ENCODE peak calls at places on chromosomes 13 and 19, in eight cellular contexts. One of them, this sample, is unnamed. For H3K4me1, the result is how much of the 10 kb centered on the place peaks cover.

GRCh38 chr19:7294571-7295212 is 478 bp upstream of the INSR start:
- DNase-seq in adrenal gland: peak
- DNase-seq in prostate gland: peak
- DNase-seq in esophagus squamous epithelium: no peak
- DNase-seq in IMR-90: peak
- DNase-seq in breast epithelium: peak
- DNase-seq in ovary: peak
- DNase-seq in HCT116: peak
- DNase-seq in this sample: peak

GRCh38 chr19:53538378-53539109 is 599 bp downstream of the ZNF331 start:
- DNase-seq in ovary: no peak
- DNase-seq in breast epithelium: no peak
- DNase-seq in prostate gland: no peak
- DNase-seq in esophagus squamous epithelium: no peak
- DNase-seq in HCT116: no peak
- DNase-seq in adrenal gland: no peak
- DNase-seq in IMR-90: no peak
- DNase-seq in this sample: peak

GRCh38 chr19:34588846-34589245 is 88.1 kb downstream of the SCGB2B2 start:
- DNase-seq in IMR-90: no peak
- DNase-seq in HCT116: no peak
- DNase-seq in ovary: no peak
- DNase-seq in adrenal gland: no peak
- DNase-seq in esophagus squamous epithelium: no peak
- DNase-seq in prostate gland: no peak
- DNase-seq in breast epithelium: no peak
- DNase-seq in this sample: no peak

GRCh38 chr13:43876366-43876765 is 3.2 kb downstream of the CCDC122 start:
- DNase-seq in HCT116: no peak
- DNase-seq in adrenal gland: no peak
- DNase-seq in ovary: no peak
- DNase-seq in breast epithelium: no peak
- DNase-seq in IMR-90: no peak
- DNase-seq in esophagus squamous epithelium: no peak
- DNase-seq in prostate gland: no peak
- DNase-seq in this sample: no peak

GRCh38 chr19:50377051-50377441 is 789 bp downstream of the NR1H2 start:
- DNase-seq in HCT116: peak
- DNase-seq in prostate gland: no peak
- DNase-seq in breast epithelium: peak
- DNase-seq in IMR-90: no peak
- DNase-seq in adrenal gland: no peak
- DNase-seq in esophagus squamous epithelium: no peak
- DNase-seq in ovary: peak
- DNase-seq in this sample: peak

GRCh38 chr19:17605117-17605516 is 49.7 kb downstream of the COLGALT1 start:
- DNase-seq in breast epithelium: no peak
- DNase-seq in esophagus squamous epithelium: no peak
- DNase-seq in ovary: no peak
- DNase-seq in HCT116: no peak
- DNase-seq in IMR-90: no peak
- DNase-seq in adrenal gland: no peak
- DNase-seq in prostate gland: no peak
- DNase-seq in this sample: no peak

GRCh38 chr13:20182231-20182846 is 10.4 kb downstream of the GJB2 start:
- DNase-seq in esophagus squamous epithelium: no peak
- DNase-seq in breast epithelium: no peak
- DNase-seq in prostate gland: no peak
- DNase-seq in ovary: no peak
- DNase-seq in adrenal gland: peak
- DNase-seq in IMR-90: peak
- DNase-seq in HCT116: peak
- DNase-seq in this sample: peak

GRCh38 chr13:22945321-22946226 is 235.2 kb upstream of the SGCG start:
- DNase-seq in esophagus squamous epithelium: no peak
- DNase-seq in prostate gland: no peak
- DNase-seq in IMR-90: no peak
- DNase-seq in breast epithelium: no peak
- DNase-seq in HCT116: no peak
- DNase-seq in adrenal gland: no peak
- DNase-seq in ovary: no peak
- DNase-seq in this sample: no peak

GRCh38 chr13:32988588-32989256 is 27.5 kb upstream of the KL start:
- DNase-seq in HCT116: no peak
- DNase-seq in IMR-90: no peak
- DNase-seq in breast epithelium: no peak
- DNase-seq in adrenal gland: no peak
- DNase-seq in prostate gland: no peak
- DNase-seq in ovary: no peak
- DNase-seq in esophagus squamous epithelium: no peak
- DNase-seq in this sample: no peak

GRCh38 chr13:112188298-112188610 is 121.3 kb downstream of the SOX1 start:
- DNase-seq in adrenal gland: no peak
- DNase-seq in HCT116: no peak
- DNase-seq in IMR-90: no peak
- DNase-seq in ovary: no peak
- DNase-seq in prostate gland: no peak
- DNase-seq in breast epithelium: no peak
- DNase-seq in esophagus squamous epithelium: no peak
- DNase-seq in this sample: no peak

GRCh38 chr19:55552206-55552605 is 6.9 kb upstream of the SBK3 start:
- DNase-seq in ovary: no peak
- DNase-seq in IMR-90: no peak
- DNase-seq in adrenal gland: no peak
- DNase-seq in prostate gland: no peak
- DNase-seq in HCT116: no peak
- DNase-seq in breast epithelium: no peak
- DNase-seq in esophagus squamous epithelium: no peak
- DNase-seq in this sample: no peak

GRCh38 chr19:55546822-55547614 is 1.7 kb upstream of the SBK3 start:
- DNase-seq in IMR-90: peak
- DNase-seq in breast epithelium: peak
- DNase-seq in prostate gland: no peak
- DNase-seq in ovary: peak
- DNase-seq in adrenal gland: peak
- DNase-seq in HCT116: no peak
- DNase-seq in esophagus squamous epithelium: no peak
- DNase-seq in this sample: peak

GRCh38 chr19:55550321-55550650 is 4.9 kb upstream of the SBK3 start:
- DNase-seq in IMR-90: no peak
- DNase-seq in HCT116: no peak
- DNase-seq in esophagus squamous epithelium: no peak
- DNase-seq in adrenal gland: no peak
- DNase-seq in prostate gland: no peak
- DNase-seq in ovary: no peak
- DNase-seq in breast epithelium: no peak
- DNase-seq in this sample: no peak

GRCh38 chr19:55552620-55553019 is 7.3 kb upstream of the SBK3 start:
- DNase-seq in breast epithelium: peak
- DNase-seq in esophagus squamous epithelium: no peak
- DNase-seq in prostate gland: no peak
- DNase-seq in ovary: no peak
- DNase-seq in IMR-90: peak
- DNase-seq in adrenal gland: no peak
- DNase-seq in HCT116: no peak
- DNase-seq in this sample: no peak

GRCh38 chr19:55549500-55550320 is 4.4 kb upstream of the SBK3 start:
- DNase-seq in ovary: no peak
- DNase-seq in prostate gland: no peak
- DNase-seq in IMR-90: peak
- DNase-seq in esophagus squamous epithelium: no peak
- DNase-seq in HCT116: peak
- DNase-seq in adrenal gland: no peak
- DNase-seq in breast epithelium: no peak
- DNase-seq in this sample: peak
- TF ChIP-seq POLR2A in ovary: no peak
- TF ChIP-seq POLR2A in prostate gland: no peak
- TF ChIP-seq POLR2A in IMR-90: no peak
- TF ChIP-seq POLR2A in esophagus squamous epithelium: no peak
- TF ChIP-seq POLR2A in HCT116: no peak
- TF ChIP-seq POLR2A in adrenal gland: no peak
- TF ChIP-seq POLR2A in breast epithelium: no peak
- TF ChIP-seq POLR2A in this sample: no peak

GRCh38 chr13:111183959-111184684 is 69.0 kb downstream of the ARHGEF7 start:
- DNase-seq in breast epithelium: no peak
- DNase-seq in ovary: no peak
- DNase-seq in IMR-90: no peak
- DNase-seq in adrenal gland: no peak
- DNase-seq in prostate gland: no peak
- DNase-seq in HCT116: no peak
- DNase-seq in esophagus squamous epithelium: no peak
- DNase-seq in this sample: no peak
- H3K4me1 ChIP-seq in breast epithelium: under half
- H3K4me1 ChIP-seq in ovary: under half
- H3K4me1 ChIP-seq in IMR-90: under half
- H3K4me1 ChIP-seq in adrenal gland: under half
- H3K4me1 ChIP-seq in prostate gland: under half
- H3K4me1 ChIP-seq in HCT116: under half
- H3K4me1 ChIP-seq in esophagus squamous epithelium: under half
- H3K4me1 ChIP-seq in this sample: under half

GRCh38 chr13:113239986-113240385 is 30.6 kb downstream of the CUL4A start:
- DNase-seq in esophagus squamous epithelium: no peak
- DNase-seq in IMR-90: no peak
- DNase-seq in breast epithelium: no peak
- DNase-seq in ovary: no peak
- DNase-seq in HCT116: no peak
- DNase-seq in adrenal gland: no peak
- DNase-seq in prostate gland: no peak
- DNase-seq in this sample: no peak

GRCh38 chr13:113238542-113238941 is 29.1 kb downstream of the CUL4A start:
- DNase-seq in prostate gland: no peak
- DNase-seq in IMR-90: no peak
- DNase-seq in HCT116: no peak
- DNase-seq in esophagus squamous epithelium: no peak
- DNase-seq in ovary: no peak
- DNase-seq in adrenal gland: no peak
- DNase-seq in breast epithelium: no peak
- DNase-seq in this sample: no peak

GRCh38 chr13:113243847-113244246 is 34.4 kb downstream of the CUL4A start:
- DNase-seq in breast epithelium: no peak
- DNase-seq in esophagus squamous epithelium: no peak
- DNase-seq in HCT116: no peak
- DNase-seq in ovary: no peak
- DNase-seq in IMR-90: no peak
- DNase-seq in prostate gland: no peak
- DNase-seq in adrenal gland: no peak
- DNase-seq in this sample: no peak

DNA sequence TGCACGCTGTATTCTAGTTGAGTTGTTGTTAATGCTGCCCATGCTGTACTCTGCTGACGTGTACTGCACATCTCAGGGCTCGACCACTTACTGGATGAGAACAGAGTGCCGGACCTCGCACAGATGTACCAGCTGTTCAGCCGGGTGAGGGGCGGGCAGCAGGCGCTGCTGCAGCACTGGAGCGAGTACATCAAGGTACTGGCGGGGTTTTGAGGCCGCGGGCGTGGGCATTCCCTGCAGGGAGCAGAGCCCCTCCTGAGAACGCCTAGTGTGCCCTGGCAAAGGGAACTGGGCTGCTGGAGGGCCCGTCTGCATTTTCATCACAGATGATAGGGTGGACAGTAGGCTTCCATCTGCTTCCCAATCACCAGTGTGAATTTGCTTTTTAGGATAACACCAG is 29.9 kb downstream of the CUL4A start:
- DNase-seq in esophagus squamous epithelium: no peak
- DNase-seq in breast epithelium: no peak
- DNase-seq in adrenal gland: no peak
- DNase-seq in HCT116: no peak
- DNase-seq in IMR-90: no peak
- DNase-seq in ovary: no peak
- DNase-seq in prostate gland: no peak
- DNase-seq in this sample: no peak
- TF ChIP-seq POLR2A in esophagus squamous epithelium: no peak
- TF ChIP-seq POLR2A in breast epithelium: no peak
- TF ChIP-seq POLR2A in adrenal gland: no peak
- TF ChIP-seq POLR2A in HCT116: no peak
- TF ChIP-seq POLR2A in IMR-90: no peak
- TF ChIP-seq POLR2A in ovary: no peak
- TF ChIP-seq POLR2A in prostate gland: no peak
- TF ChIP-seq POLR2A in this sample: no peak

GRCh38 chr13:98490866-98491265 is 86.0 kb downstream of the STK24 start:
- DNase-seq in adrenal gland: no peak
- DNase-seq in ovary: no peak
- DNase-seq in HCT116: no peak
- DNase-seq in esophagus squamous epithelium: no peak
- DNase-seq in prostate gland: no peak
- DNase-seq in IMR-90: no peak
- DNase-seq in breast epithelium: no peak
- DNase-seq in this sample: no peak

GRCh38 chr13:98492335-98493034 is 84.4 kb downstream of the STK24 start:
- DNase-seq in breast epithelium: no peak
- DNase-seq in HCT116: no peak
- DNase-seq in adrenal gland: no peak
- DNase-seq in IMR-90: peak
- DNase-seq in esophagus squamous epithelium: no peak
- DNase-seq in ovary: no peak
- DNase-seq in prostate gland: no peak
- DNase-seq in this sample: no peak

GRCh38 chr13:98494769-98495168 is 82.1 kb downstream of the STK24 start:
- DNase-seq in prostate gland: no peak
- DNase-seq in IMR-90: no peak
- DNase-seq in adrenal gland: no peak
- DNase-seq in esophagus squamous epithelium: no peak
- DNase-seq in ovary: no peak
- DNase-seq in HCT116: no peak
- DNase-seq in breast epithelium: no peak
- DNase-seq in this sample: no peak

GRCh38 chr13:98495627-98496238 is 81.2 kb downstream of the STK24 start:
- DNase-seq in adrenal gland: no peak
- DNase-seq in ovary: no peak
- DNase-seq in HCT116: no peak
- DNase-seq in prostate gland: no peak
- DNase-seq in IMR-90: no peak
- DNase-seq in esophagus squamous epithelium: no peak
- DNase-seq in breast epithelium: no peak
- DNase-seq in this sample: no peak

GRCh38 chr13:98493035-98493401 is 83.9 kb downstream of the STK24 start:
- DNase-seq in breast epithelium: no peak
- DNase-seq in prostate gland: no peak
- DNase-seq in esophagus squamous epithelium: no peak
- DNase-seq in adrenal gland: no peak
- DNase-seq in ovary: no peak
- DNase-seq in HCT116: no peak
- DNase-seq in IMR-90: no peak
- DNase-seq in this sample: no peak
- H3K4me1 ChIP-seq in breast epithelium: under half
- H3K4me1 ChIP-seq in prostate gland: under half
- H3K4me1 ChIP-seq in esophagus squamous epithelium: under half
- H3K4me1 ChIP-seq in adrenal gland: under half
- H3K4me1 ChIP-seq in ovary: under half
- H3K4me1 ChIP-seq in HCT116: under half
- H3K4me1 ChIP-seq in IMR-90: under half
- H3K4me1 ChIP-seq in this sample: under half

GRCh38 chr19:10450853-10451609 is 30.7 kb downstream of the PDE4A start:
- DNase-seq in prostate gland: no peak
- DNase-seq in breast epithelium: no peak
- DNase-seq in HCT116: no peak
- DNase-seq in ovary: no peak
- DNase-seq in adrenal gland: no peak
- DNase-seq in esophagus squamous epithelium: no peak
- DNase-seq in IMR-90: no peak
- DNase-seq in this sample: no peak
- TF ChIP-seq POLR2A in prostate gland: no peak
- TF ChIP-seq POLR2A in breast epithelium: no peak
- TF ChIP-seq POLR2A in HCT116: no peak
- TF ChIP-seq POLR2A in ovary: no peak
- TF ChIP-seq POLR2A in adrenal gland: no peak
- TF ChIP-seq POLR2A in esophagus squamous epithelium: no peak
- TF ChIP-seq POLR2A in IMR-90: no peak
- TF ChIP-seq POLR2A in this sample: no peak